ENCODE peak calls at places on chromosomes 6 and 20, in ten cellular contexts. One of them, this sample, is unnamed. For H3K27me3 and H3K4me1, the result is how much of the 10 kb centered on the place peaks cover.

GRCh38 chr20:44738779-44739477 is 6.7 kb upstream of the KCNK15 start:
- DNase-seq in CD4-positive, CD25-positive, alpha-beta regulatory T cell: peak
- DNase-seq in neuronal stem cell: peak
- DNase-seq in A673: peak
- DNase-seq in spleen: no peak
- DNase-seq in left lung: no peak
- DNase-seq in CD4-positive, alpha-beta memory T cell: peak
- DNase-seq in uterus: peak
- DNase-seq in aorta: no peak
- DNase-seq in tibial nerve: peak
- DNase-seq in this sample: peak

GRCh38 chr20:25188218-25188617 is 7.3 kb upstream of the ENTPD6 start:
- DNase-seq in left lung: no peak
- DNase-seq in neuronal stem cell: no peak
- DNase-seq in A673: no peak
- DNase-seq in CD4-positive, CD25-positive, alpha-beta regulatory T cell: no peak
- DNase-seq in uterus: no peak
- DNase-seq in CD4-positive, alpha-beta memory T cell: no peak
- DNase-seq in aorta: no peak
- DNase-seq in spleen: no peak
- DNase-seq in tibial nerve: no peak
- DNase-seq in this sample: no peak

GRCh38 chr6:157865249-157865648 is 42.2 kb downstream of the SNX9 start:
- DNase-seq in tibial nerve: no peak
- DNase-seq in neuronal stem cell: no peak
- DNase-seq in uterus: no peak
- DNase-seq in left lung: no peak
- DNase-seq in spleen: no peak
- DNase-seq in aorta: no peak
- DNase-seq in CD4-positive, alpha-beta memory T cell: no peak
- DNase-seq in A673: peak
- DNase-seq in CD4-positive, CD25-positive, alpha-beta regulatory T cell: no peak
- DNase-seq in this sample: no peak

GRCh38 chr20:23061713-23062561 is 12.5 kb upstream of the THBD start:
- DNase-seq in CD4-positive, CD25-positive, alpha-beta regulatory T cell: no peak
- DNase-seq in CD4-positive, alpha-beta memory T cell: no peak
- DNase-seq in aorta: peak
- DNase-seq in A673: peak
- DNase-seq in neuronal stem cell: no peak
- DNase-seq in uterus: peak
- DNase-seq in spleen: no peak
- DNase-seq in left lung: no peak
- DNase-seq in tibial nerve: no peak
- DNase-seq in this sample: no peak

GRCh38 chr20:50865114-50865513 is 66.1 kb downstream of the ADNP start:
- DNase-seq in left lung: peak
- DNase-seq in uterus: no peak
- DNase-seq in tibial nerve: no peak
- DNase-seq in CD4-positive, CD25-positive, alpha-beta regulatory T cell: no peak
- DNase-seq in spleen: no peak
- DNase-seq in A673: no peak
- DNase-seq in aorta: no peak
- DNase-seq in CD4-positive, alpha-beta memory T cell: no peak
- DNase-seq in neuronal stem cell: no peak
- DNase-seq in this sample: no peak

GRCh38 chr20:35226775-35227681 is 538 bp downstream of the MMP24 start:
- DNase-seq in aorta: peak
- DNase-seq in spleen: peak
- DNase-seq in uterus: peak
- DNase-seq in CD4-positive, alpha-beta memory T cell: peak
- DNase-seq in tibial nerve: peak
- DNase-seq in left lung: peak
- DNase-seq in CD4-positive, CD25-positive, alpha-beta regulatory T cell: peak
- DNase-seq in neuronal stem cell: peak
- DNase-seq in A673: peak
- DNase-seq in this sample: peak

GRCh38 chr6:79646006-79646405 is 14.9 kb downstream of the SH3BGRL2 start:
- DNase-seq in spleen: no peak
- DNase-seq in neuronal stem cell: no peak
- DNase-seq in uterus: no peak
- DNase-seq in CD4-positive, alpha-beta memory T cell: no peak
- DNase-seq in A673: peak
- DNase-seq in aorta: no peak
- DNase-seq in CD4-positive, CD25-positive, alpha-beta regulatory T cell: peak
- DNase-seq in tibial nerve: no peak
- DNase-seq in left lung: no peak
- DNase-seq in this sample: no peak

GRCh38 chr6:105835373-105835772 is 250.8 kb upstream of the PRDM1 start:
- DNase-seq in aorta: no peak
- DNase-seq in CD4-positive, CD25-positive, alpha-beta regulatory T cell: peak
- DNase-seq in CD4-positive, alpha-beta memory T cell: no peak
- DNase-seq in tibial nerve: no peak
- DNase-seq in neuronal stem cell: peak
- DNase-seq in left lung: no peak
- DNase-seq in A673: peak
- DNase-seq in uterus: no peak
- DNase-seq in spleen: no peak
- DNase-seq in this sample: no peak

GRCh38 chr20:31476648-31477220 is 1.6 kb downstream of the REM1 start:
- DNase-seq in neuronal stem cell: no peak
- DNase-seq in spleen: no peak
- DNase-seq in uterus: no peak
- DNase-seq in CD4-positive, CD25-positive, alpha-beta regulatory T cell: no peak
- DNase-seq in tibial nerve: no peak
- DNase-seq in A673: no peak
- DNase-seq in left lung: no peak
- DNase-seq in aorta: no peak
- DNase-seq in CD4-positive, alpha-beta memory T cell: no peak
- DNase-seq in this sample: peak

GRCh38 chr6:124747336-124747735 is 214.9 kb upstream of the RNF217 start:
- DNase-seq in uterus: no peak
- DNase-seq in spleen: no peak
- DNase-seq in neuronal stem cell: no peak
- DNase-seq in CD4-positive, alpha-beta memory T cell: no peak
- DNase-seq in tibial nerve: no peak
- DNase-seq in left lung: no peak
- DNase-seq in aorta: no peak
- DNase-seq in A673: no peak
- DNase-seq in CD4-positive, CD25-positive, alpha-beta regulatory T cell: no peak
- DNase-seq in this sample: peak

GRCh38 chr6:159720708-159721107 is 6.6 kb upstream of the WTAP start:
- DNase-seq in CD4-positive, CD25-positive, alpha-beta regulatory T cell: peak
- DNase-seq in aorta: no peak
- DNase-seq in tibial nerve: peak
- DNase-seq in neuronal stem cell: peak
- DNase-seq in spleen: no peak
- DNase-seq in A673: no peak
- DNase-seq in CD4-positive, alpha-beta memory T cell: peak
- DNase-seq in uterus: no peak
- DNase-seq in left lung: no peak
- DNase-seq in this sample: peak

DNA sequence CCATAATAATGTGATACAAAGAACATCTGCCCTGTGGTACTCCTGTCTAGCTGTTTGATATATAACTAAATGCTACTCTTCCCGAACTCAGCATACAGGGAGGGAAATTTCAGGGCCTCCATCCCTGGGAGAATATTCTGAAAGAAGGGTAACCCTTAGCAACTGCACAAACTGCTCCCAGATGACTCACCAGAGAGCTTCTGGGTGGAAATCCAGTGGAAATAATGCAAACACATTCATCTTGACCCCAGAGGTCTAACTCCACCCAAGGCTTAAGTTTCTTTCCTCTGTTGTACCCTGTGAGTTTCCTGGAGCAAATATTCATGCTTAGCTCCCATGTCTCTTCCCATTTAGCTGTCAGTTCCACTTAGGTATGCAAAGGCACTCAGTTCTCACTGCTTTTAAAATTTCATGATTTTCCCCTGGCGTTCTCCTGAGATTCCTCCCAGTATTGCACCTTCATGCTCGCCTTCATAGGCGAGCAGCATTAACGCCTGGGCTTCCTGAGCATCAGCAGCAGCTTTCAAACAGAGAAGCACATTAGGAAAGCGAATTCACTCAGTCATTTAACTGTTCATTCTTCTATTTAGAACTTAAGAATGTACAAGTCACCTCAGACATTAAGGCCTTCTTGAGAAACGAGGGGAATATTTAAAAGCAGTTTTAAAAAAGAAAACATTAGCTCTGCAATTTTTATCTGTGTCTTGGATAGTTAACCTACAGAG is 43.8 kb upstream of the LAMA4 start:
- DNase-seq in uterus: peak
- DNase-seq in tibial nerve: no peak
- DNase-seq in spleen: no peak
- DNase-seq in neuronal stem cell: no peak
- DNase-seq in left lung: no peak
- DNase-seq in CD4-positive, CD25-positive, alpha-beta regulatory T cell: no peak
- DNase-seq in A673: no peak
- DNase-seq in aorta: no peak
- DNase-seq in CD4-positive, alpha-beta memory T cell: no peak
- DNase-seq in this sample: no peak
- H3K27ac ChIP-seq in uterus: peak
- H3K27ac ChIP-seq in tibial nerve: no peak
- H3K27ac ChIP-seq in spleen: no peak
- H3K27ac ChIP-seq in neuronal stem cell: no peak
- H3K27ac ChIP-seq in left lung: peak
- H3K27ac ChIP-seq in CD4-positive, CD25-positive, alpha-beta regulatory T cell: no peak
- H3K27ac ChIP-seq in A673: no peak
- H3K27ac ChIP-seq in aorta: no peak
- H3K27ac ChIP-seq in CD4-positive, alpha-beta memory T cell: no peak
- H3K27ac ChIP-seq in this sample: no peak

GRCh38 chr6:33933101-33933500 is 129.3 kb upstream of the MLN start:
- DNase-seq in uterus: no peak
- DNase-seq in aorta: no peak
- DNase-seq in A673: no peak
- DNase-seq in CD4-positive, alpha-beta memory T cell: no peak
- DNase-seq in spleen: no peak
- DNase-seq in CD4-positive, CD25-positive, alpha-beta regulatory T cell: no peak
- DNase-seq in neuronal stem cell: no peak
- DNase-seq in left lung: no peak
- DNase-seq in tibial nerve: no peak
- DNase-seq in this sample: no peak

GRCh38 chr6:33935439-33936080 is 131.8 kb upstream of the MLN start:
- DNase-seq in CD4-positive, CD25-positive, alpha-beta regulatory T cell: no peak
- DNase-seq in CD4-positive, alpha-beta memory T cell: no peak
- DNase-seq in aorta: no peak
- DNase-seq in neuronal stem cell: no peak
- DNase-seq in spleen: peak
- DNase-seq in A673: no peak
- DNase-seq in uterus: no peak
- DNase-seq in tibial nerve: no peak
- DNase-seq in left lung: peak
- DNase-seq in this sample: no peak

GRCh38 chr6:33934726-33935270 is 131.0 kb upstream of the MLN start:
- DNase-seq in CD4-positive, alpha-beta memory T cell: no peak
- DNase-seq in spleen: peak
- DNase-seq in tibial nerve: no peak
- DNase-seq in aorta: no peak
- DNase-seq in neuronal stem cell: no peak
- DNase-seq in CD4-positive, CD25-positive, alpha-beta regulatory T cell: no peak
- DNase-seq in A673: no peak
- DNase-seq in uterus: no peak
- DNase-seq in left lung: peak
- DNase-seq in this sample: no peak

GRCh38 chr6:33929575-33930288 is 125.9 kb upstream of the MLN start:
- DNase-seq in spleen: no peak
- DNase-seq in left lung: no peak
- DNase-seq in aorta: no peak
- DNase-seq in CD4-positive, CD25-positive, alpha-beta regulatory T cell: no peak
- DNase-seq in uterus: no peak
- DNase-seq in neuronal stem cell: no peak
- DNase-seq in tibial nerve: no peak
- DNase-seq in CD4-positive, alpha-beta memory T cell: no peak
- DNase-seq in A673: peak
- DNase-seq in this sample: no peak

GRCh38 chr6:33931799-33932198 is 128.0 kb upstream of the MLN start:
- DNase-seq in CD4-positive, CD25-positive, alpha-beta regulatory T cell: no peak
- DNase-seq in uterus: no peak
- DNase-seq in A673: no peak
- DNase-seq in neuronal stem cell: no peak
- DNase-seq in spleen: peak
- DNase-seq in aorta: no peak
- DNase-seq in tibial nerve: no peak
- DNase-seq in CD4-positive, alpha-beta memory T cell: no peak
- DNase-seq in left lung: no peak
- DNase-seq in this sample: no peak
- H3K27me3 ChIP-seq in CD4-positive, CD25-positive, alpha-beta regulatory T cell: under half
- H3K27me3 ChIP-seq in uterus: under half
- H3K27me3 ChIP-seq in A673: under half
- H3K27me3 ChIP-seq in neuronal stem cell: under half
- H3K27me3 ChIP-seq in spleen: under half
- H3K27me3 ChIP-seq in aorta: under half
- H3K27me3 ChIP-seq in tibial nerve: under half
- H3K27me3 ChIP-seq in CD4-positive, alpha-beta memory T cell: under half
- H3K27me3 ChIP-seq in left lung: under half
- H3K27me3 ChIP-seq in this sample: under half

GRCh38 chr6:16719488-16719887 is 41.8 kb downstream of the ATXN1 start:
- DNase-seq in spleen: no peak
- DNase-seq in CD4-positive, CD25-positive, alpha-beta regulatory T cell: no peak
- DNase-seq in tibial nerve: no peak
- DNase-seq in CD4-positive, alpha-beta memory T cell: no peak
- DNase-seq in A673: no peak
- DNase-seq in neuronal stem cell: no peak
- DNase-seq in left lung: no peak
- DNase-seq in aorta: no peak
- DNase-seq in uterus: no peak
- DNase-seq in this sample: no peak
- H3K4me1 ChIP-seq in spleen: half or more
- H3K4me1 ChIP-seq in CD4-positive, CD25-positive, alpha-beta regulatory T cell: under half
- H3K4me1 ChIP-seq in tibial nerve: under half
- H3K4me1 ChIP-seq in CD4-positive, alpha-beta memory T cell: under half
- H3K4me1 ChIP-seq in A673: under half
- H3K4me1 ChIP-seq in neuronal stem cell: under half
- H3K4me1 ChIP-seq in left lung: half or more
- H3K4me1 ChIP-seq in aorta: under half
- H3K4me1 ChIP-seq in uterus: under half
- H3K4me1 ChIP-seq in this sample: under half

DNA sequence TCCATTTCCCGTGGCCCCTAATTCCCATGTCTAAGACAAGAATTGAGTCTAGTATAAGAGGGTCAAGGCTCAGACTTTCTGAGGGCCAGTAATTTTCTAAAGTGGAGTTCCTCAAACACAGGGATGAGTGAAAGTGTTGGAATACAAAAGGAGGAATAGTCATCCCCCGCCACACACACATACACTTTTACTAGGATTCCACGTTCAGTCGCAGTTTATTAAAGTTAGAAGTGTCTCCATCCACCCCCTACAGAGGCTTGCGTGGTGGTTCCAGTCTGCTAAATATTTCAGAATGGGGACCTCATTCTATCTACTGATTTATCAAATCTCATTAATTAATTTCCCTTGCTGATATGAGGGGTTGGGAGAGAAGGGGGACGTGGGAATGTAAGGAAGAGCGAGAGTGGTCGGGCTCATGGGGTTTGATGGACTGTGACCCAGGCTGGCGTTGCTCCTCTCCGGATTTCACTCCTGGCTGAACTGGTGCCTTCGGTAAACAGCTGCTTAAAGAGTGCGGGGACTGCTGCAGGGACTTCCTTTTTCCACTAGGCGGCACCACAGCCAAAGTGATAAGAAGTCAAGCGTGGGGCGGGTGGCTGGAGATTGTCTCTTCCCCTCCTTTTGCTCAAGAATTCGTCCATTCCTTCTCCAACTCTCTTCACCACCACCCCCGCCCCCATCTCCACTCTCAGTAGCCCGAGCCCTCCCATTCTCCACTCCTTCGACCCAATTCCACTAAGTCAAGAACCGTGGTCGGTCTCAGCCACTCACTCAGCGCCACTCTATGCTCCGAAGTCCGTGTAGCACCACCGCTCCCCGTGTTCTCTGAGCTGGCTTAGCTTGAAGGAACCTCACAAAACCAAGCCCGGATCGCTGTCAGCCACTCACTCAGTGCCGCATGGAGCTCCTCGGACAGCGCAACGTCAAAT is 9.9 kb downstream of the TRIM31 start:
- DNase-seq in A673: peak
- DNase-seq in spleen: peak
- DNase-seq in CD4-positive, alpha-beta memory T cell: peak
- DNase-seq in left lung: peak
- DNase-seq in uterus: peak
- DNase-seq in tibial nerve: peak
- DNase-seq in neuronal stem cell: peak
- DNase-seq in CD4-positive, CD25-positive, alpha-beta regulatory T cell: peak
- DNase-seq in aorta: peak
- DNase-seq in this sample: peak
- H3K27ac ChIP-seq in A673: no peak
- H3K27ac ChIP-seq in spleen: peak
- H3K27ac ChIP-seq in CD4-positive, alpha-beta memory T cell: peak
- H3K27ac ChIP-seq in left lung: peak
- H3K27ac ChIP-seq in uterus: peak
- H3K27ac ChIP-seq in tibial nerve: peak
- H3K27ac ChIP-seq in neuronal stem cell: no peak
- H3K27ac ChIP-seq in CD4-positive, CD25-positive, alpha-beta regulatory T cell: peak
- H3K27ac ChIP-seq in aorta: no peak
- H3K27ac ChIP-seq in this sample: no peak